ENCODE peak calls at places on chromosomes 6 and 20, in nine cellular contexts. H is NCI-H748 treated with DMSO at 0.1 percent for 48 hours; N is GM12892; T is NCI-H2107; M is sciatic nerve; K is stimulated activated CD8-positive, alpha-beta memory T cell treated with anti-CD3 and anti-CD28 coated beads, Interleukin-15, amount 100 ng/mL, for 24 hours; U is mammary epithelial cell; C is activated naive CD4-positive, alpha-beta T cell; I is left ventricle myocardium inferior. O is an unnamed sample.

GRCh38 chr6:116229287-116229913 is 24.5 kb downstream of the TSPYL4 start:
- DNase-seq in T (no peak), C (no peak), M (peak), N (no peak), I (peak), U (no peak), K (no peak), H (peak), O (no peak)

GRCh38 chr6:138431276-138432062 is 27.4 kb downstream of the HEBP2 start:
- DNase-seq in H (no peak), M (no peak), K (no peak), N (no peak), T (no peak), C (no peak), I (no peak), U (no peak), O (no peak)

GRCh38 chr20:41365785-41366545 is 653 bp downstream of the EMILIN3 start:
- DNase-seq in M (no peak), K (no peak), N (no peak), H (no peak), I (no peak), T (no peak), U (no peak), C (no peak), O (no peak)

GRCh38 chr20:45114465-45115385 is at the start of gene WFDC5:
- DNase-seq in K (no peak), I (no peak), C (no peak), N (no peak), H (no peak), U (peak), T (no peak), M (peak), O (no peak)

GRCh38 chr6:14882394-14883073 is 363.3 kb upstream of the JARID2 start:
- DNase-seq in N (no peak), I (peak), T (no peak), C (no peak), H (no peak), K (no peak), M (no peak), U (no peak), O (no peak)

GRCh38 chr20:37827605-37828004 is 75.3 kb upstream of the VSTM2L start:
- DNase-seq in C (no peak), T (no peak), H (no peak), I (no peak), K (no peak), N (no peak), U (no peak), M (no peak), O (no peak)

GRCh38 chr6:149563203-149563927 is 2.8 kb upstream of the GINM1 start:
- DNase-seq in C (no peak), I (no peak), M (no peak), T (no peak), H (no peak), N (no peak), U (peak), K (no peak), O (no peak)

GRCh38 chr6:28941681-28942448 is 18.1 kb upstream of the TRIM27 start:
- DNase-seq in K (no peak), C (no peak), I (no peak), T (no peak), N (no peak), U (no peak), M (no peak), H (no peak), O (no peak)

GRCh38 chr6:5126214-5126613 is 41.1 kb downstream of the PPP1R3G start:
- DNase-seq in T (no peak), H (no peak), U (no peak), C (no peak), I (no peak), K (no peak), M (no peak), N (no peak), O (no peak)

GRCh38 chr6:116386581-116387299 is 16.0 kb downstream of the DSE start:
- DNase-seq in H (no peak), N (no peak), T (no peak), U (peak), M (no peak), I (no peak), K (no peak), C (no peak), O (no peak)

GRCh38 chr6:45500924-45501816 is 123.4 kb upstream of the SUPT3H start:
- DNase-seq in I (no peak), K (no peak), C (no peak), M (no peak), H (no peak), U (no peak), N (no peak), T (no peak), O (no peak)

GRCh38 chr20:22579119-22579427 is 5.3 kb downstream of the FOXA2 start:
- DNase-seq in M (no peak), U (no peak), N (no peak), T (no peak), H (peak), K (no peak), C (no peak), I (no peak), O (no peak)

GRCh38 chr6:31831350-31832215 is 4.0 kb downstream of the HSPA1B start:
- DNase-seq in K (no peak), T (no peak), H (no peak), C (no peak), I (no peak), N (no peak), M (no peak), U (peak), O (no peak)

GRCh38 chr6:159174263-159174974 is 5.2 kb downstream of the FNDC1 start:
- DNase-seq in I (peak), K (peak), T (peak), H (peak), M (peak), N (peak), U (peak), C (peak), O (peak)

GRCh38 chr6:33904050-33904827 is 100.4 kb upstream of the MLN start:
- DNase-seq in N (peak), T (no peak), C (peak), M (no peak), H (no peak), I (no peak), U (no peak), K (no peak), O (peak)

GRCh38 chr20:43940518-43941225 is 26.0 kb downstream of the TOX2 start:
- DNase-seq in M (no peak), U (no peak), T (no peak), I (no peak), C (no peak), N (no peak), H (no peak), K (no peak), O (no peak)

GRCh38 chr6:95091823-95092436 is 485.4 kb upstream of the MANEA start:
- DNase-seq in M (no peak), C (no peak), T (no peak), K (no peak), H (peak), I (no peak), U (peak), N (no peak), O (no peak)

GRCh38 chr6:10316327-10316726 is 98.5 kb downstream of the TFAP2A start:
- DNase-seq in N (no peak), I (no peak), H (no peak), M (no peak), C (no peak), T (no peak), K (no peak), U (peak), O (no peak)

GRCh38 chr20:19583532-19584175 is 174.4 kb upstream of the RIN2 start:
- DNase-seq in K (no peak), H (peak), T (peak), C (no peak), N (peak), M (peak), U (peak), I (peak), O (no peak)

GRCh38 chr6:130575971-130576370 is 210.2 kb downstream of the TMEM200A start:
- DNase-seq in K (no peak), N (no peak), C (peak), T (no peak), I (no peak), U (no peak), M (no peak), H (no peak), O (peak)

GRCh38 chr6:16929814-16930213 is 168.6 kb upstream of the ATXN1 start:
- DNase-seq in M (no peak), U (peak), C (no peak), H (no peak), N (no peak), K (no peak), T (no peak), I (no peak), O (no peak)

GRCh38 chr20:46304852-46305251 is 3.4 kb downstream of the CDH22 start:
- DNase-seq in C (no peak), T (no peak), M (no peak), H (no peak), U (no peak), N (no peak), K (no peak), I (no peak), O (no peak)

GRCh38 chr20:48153523-48153922 is 368.2 kb upstream of the SULF2 start:
- DNase-seq in I (no peak), K (no peak), T (peak), C (no peak), H (peak), M (no peak), N (no peak), U (peak), O (no peak)

GRCh38 chr6:3915076-3915791 is 66.1 kb downstream of the FAM50B start:
- DNase-seq in K (no peak), U (no peak), N (no peak), M (no peak), I (no peak), T (no peak), H (no peak), C (no peak), O (no peak)

GRCh38 chr6:4647414-4648365 is 128.5 kb upstream of the CDYL start:
- DNase-seq in C (no peak), H (peak), U (peak), T (peak), N (no peak), M (peak), I (peak), K (no peak), O (no peak)

GRCh38 chr6:79240509-79240908 is 6.0 kb upstream of the HMGN3 start:
- DNase-seq in K (no peak), T (no peak), C (no peak), N (no peak), H (no peak), U (peak), M (no peak), I (no peak), O (no peak)

GRCh38 chr6:34301408-34301807 is 52.6 kb upstream of the SMIM29 start:
- DNase-seq in T (no peak), K (no peak), C (no peak), N (no peak), M (peak), I (peak), U (no peak), H (no peak), O (no peak)

GRCh38 chr6:30101939-30102700 is 10.8 kb downstream of the TRIM31 start:
- DNase-seq in K (peak), N (peak), T (peak), U (peak), H (peak), C (peak), I (peak), M (peak), O (peak)

GRCh38 chr6:155224031-155224451 is 39.8 kb upstream of the CLDN20 start:
- DNase-seq in T (no peak), K (no peak), N (peak), I (no peak), H (no peak), M (no peak), U (peak), C (no peak), O (peak)

GRCh38 chr20:1322511-1323245 is 6.3 kb downstream of the SDCBP2 start:
- DNase-seq in N (no peak), C (no peak), M (peak), U (peak), T (no peak), H (no peak), I (no peak), K (no peak), O (no peak)

GRCh38 chr6:140441256-140441655 is 1066.8 kb upstream of the CITED2 start:
- DNase-seq in N (no peak), I (peak), U (peak), K (no peak), C (no peak), M (peak), H (no peak), T (no peak), O (no peak)

GRCh38 chr6:110971458-110971857 is 10.4 kb upstream of the RPF2 start:
- DNase-seq in U (no peak), T (no peak), N (no peak), I (no peak), H (no peak), M (no peak), C (no peak), K (no peak), O (no peak)